ENCODE peak calls at places on chromosomes 4 and X, in seven cellular contexts. One of them, this sample, is unnamed.

GRCh38 chr4:126736133-126736518 is 896.6 kb upstream of the INTU start:
- DNase-seq in PC-3: no peak
- DNase-seq in PC-9: no peak
- DNase-seq in lower leg skin: no peak
- DNase-seq in psoas muscle: no peak
- DNase-seq in cardiac fibroblast: no peak
- DNase-seq in GM13976: no peak
- DNase-seq in this sample: no peak

GRCh38 chr4:40672528-40673522 is 43.2 kb upstream of the RBM47 start:
- DNase-seq in PC-9: peak
- DNase-seq in psoas muscle: no peak
- DNase-seq in PC-3: peak
- DNase-seq in lower leg skin: no peak
- DNase-seq in GM13976: peak
- DNase-seq in cardiac fibroblast: peak
- DNase-seq in this sample: peak

GRCh38 chr4:7761312-7761711 is 178.3 kb downstream of the AFAP1 start:
- DNase-seq in cardiac fibroblast: no peak
- DNase-seq in psoas muscle: peak
- DNase-seq in PC-3: no peak
- DNase-seq in lower leg skin: no peak
- DNase-seq in GM13976: no peak
- DNase-seq in PC-9: no peak
- DNase-seq in this sample: no peak

GRCh38 chr4:93147524-93148212 is 680.9 kb upstream of the ATOH1 start:
- DNase-seq in PC-9: no peak
- DNase-seq in PC-3: no peak
- DNase-seq in GM13976: no peak
- DNase-seq in cardiac fibroblast: no peak
- DNase-seq in psoas muscle: no peak
- DNase-seq in lower leg skin: no peak
- DNase-seq in this sample: no peak

GRCh38 chr4:109462297-109462696 is 28.7 kb downstream of the SEC24B start:
- DNase-seq in GM13976: no peak
- DNase-seq in PC-3: no peak
- DNase-seq in psoas muscle: no peak
- DNase-seq in cardiac fibroblast: peak
- DNase-seq in lower leg skin: no peak
- DNase-seq in PC-9: no peak
- DNase-seq in this sample: no peak

GRCh38 chrX:14802943-14803710 is 69.7 kb downstream of the FANCB start:
- DNase-seq in cardiac fibroblast: peak
- DNase-seq in GM13976: no peak
- DNase-seq in PC-3: no peak
- DNase-seq in psoas muscle: no peak
- DNase-seq in PC-9: no peak
- DNase-seq in lower leg skin: no peak
- DNase-seq in this sample: peak

GRCh38 chr4:81454498-81454897 is 17.2 kb downstream of the RASGEF1B start:
- DNase-seq in PC-9: no peak
- DNase-seq in GM13976: no peak
- DNase-seq in lower leg skin: no peak
- DNase-seq in psoas muscle: no peak
- DNase-seq in cardiac fibroblast: peak
- DNase-seq in PC-3: peak
- DNase-seq in this sample: peak

GRCh38 chrX:103396186-103396585 is 19.8 kb downstream of the BEX3 start:
- DNase-seq in cardiac fibroblast: peak
- DNase-seq in lower leg skin: no peak
- DNase-seq in psoas muscle: no peak
- DNase-seq in PC-9: no peak
- DNase-seq in GM13976: no peak
- DNase-seq in PC-3: no peak
- DNase-seq in this sample: peak

GRCh38 chrX:53716328-53717088 is 30.0 kb upstream of the HUWE1 start:
- DNase-seq in PC-9: peak
- DNase-seq in cardiac fibroblast: peak
- DNase-seq in GM13976: no peak
- DNase-seq in PC-3: peak
- DNase-seq in lower leg skin: no peak
- DNase-seq in psoas muscle: no peak
- DNase-seq in this sample: no peak

GRCh38 chr4:92529510-92529909 is 225.7 kb downstream of the GRID2 start:
- DNase-seq in GM13976: no peak
- DNase-seq in cardiac fibroblast: no peak
- DNase-seq in psoas muscle: no peak
- DNase-seq in PC-9: no peak
- DNase-seq in lower leg skin: no peak
- DNase-seq in PC-3: no peak
- DNase-seq in this sample: no peak

GRCh38 chr4:109590841-109591357 is 30.9 kb downstream of the MCUB start:
- DNase-seq in PC-9: no peak
- DNase-seq in GM13976: no peak
- DNase-seq in psoas muscle: no peak
- DNase-seq in lower leg skin: no peak
- DNase-seq in cardiac fibroblast: no peak
- DNase-seq in PC-3: no peak
- DNase-seq in this sample: no peak

GRCh38 chr4:177246636-177247584 is 62.8 kb upstream of the NEIL3 start:
- DNase-seq in lower leg skin: no peak
- DNase-seq in GM13976: no peak
- DNase-seq in cardiac fibroblast: peak
- DNase-seq in psoas muscle: no peak
- DNase-seq in PC-3: peak
- DNase-seq in PC-9: no peak
- DNase-seq in this sample: no peak

GRCh38 chrX:108224727-108225455 is 133.3 kb downstream of the ATG4A start:
- DNase-seq in PC-9: no peak
- DNase-seq in lower leg skin: no peak
- DNase-seq in cardiac fibroblast: peak
- DNase-seq in psoas muscle: peak
- DNase-seq in PC-3: peak
- DNase-seq in GM13976: peak
- DNase-seq in this sample: peak

GRCh38 chr4:42015438-42015837 is 25.1 kb downstream of the SLC30A9 start:
- DNase-seq in PC-3: no peak
- DNase-seq in PC-9: no peak
- DNase-seq in lower leg skin: no peak
- DNase-seq in cardiac fibroblast: no peak
- DNase-seq in psoas muscle: no peak
- DNase-seq in GM13976: no peak
- DNase-seq in this sample: no peak

GRCh38 chr4:56762484-56763250 is 58.8 kb downstream of the SPINK2 start:
- DNase-seq in PC-9: no peak
- DNase-seq in lower leg skin: no peak
- DNase-seq in PC-3: no peak
- DNase-seq in psoas muscle: no peak
- DNase-seq in cardiac fibroblast: no peak
- DNase-seq in GM13976: no peak
- DNase-seq in this sample: no peak

GRCh38 chr4:6107886-6108285 is 89.7 kb upstream of the C4orf50 start:
- DNase-seq in PC-9: no peak
- DNase-seq in PC-3: no peak
- DNase-seq in psoas muscle: no peak
- DNase-seq in cardiac fibroblast: no peak
- DNase-seq in lower leg skin: peak
- DNase-seq in GM13976: no peak
- DNase-seq in this sample: no peak

GRCh38 chr4:6111354-6111930 is 88.9 kb downstream of the JAKMIP1 start:
- DNase-seq in PC-9: no peak
- DNase-seq in psoas muscle: no peak
- DNase-seq in GM13976: no peak
- DNase-seq in lower leg skin: peak
- DNase-seq in cardiac fibroblast: no peak
- DNase-seq in PC-3: no peak
- DNase-seq in this sample: no peak

GRCh38 chr4:6110681-6111353 is 89.5 kb downstream of the JAKMIP1 start:
- DNase-seq in GM13976: no peak
- DNase-seq in psoas muscle: no peak
- DNase-seq in cardiac fibroblast: no peak
- DNase-seq in lower leg skin: peak
- DNase-seq in PC-9: no peak
- DNase-seq in PC-3: no peak
- DNase-seq in this sample: no peak

GRCh38 chr4:6112606-6113290 is 87.6 kb downstream of the JAKMIP1 start:
- DNase-seq in psoas muscle: no peak
- DNase-seq in PC-3: no peak
- DNase-seq in GM13976: no peak
- DNase-seq in cardiac fibroblast: no peak
- DNase-seq in lower leg skin: peak
- DNase-seq in PC-9: no peak
- DNase-seq in this sample: no peak

DNA sequence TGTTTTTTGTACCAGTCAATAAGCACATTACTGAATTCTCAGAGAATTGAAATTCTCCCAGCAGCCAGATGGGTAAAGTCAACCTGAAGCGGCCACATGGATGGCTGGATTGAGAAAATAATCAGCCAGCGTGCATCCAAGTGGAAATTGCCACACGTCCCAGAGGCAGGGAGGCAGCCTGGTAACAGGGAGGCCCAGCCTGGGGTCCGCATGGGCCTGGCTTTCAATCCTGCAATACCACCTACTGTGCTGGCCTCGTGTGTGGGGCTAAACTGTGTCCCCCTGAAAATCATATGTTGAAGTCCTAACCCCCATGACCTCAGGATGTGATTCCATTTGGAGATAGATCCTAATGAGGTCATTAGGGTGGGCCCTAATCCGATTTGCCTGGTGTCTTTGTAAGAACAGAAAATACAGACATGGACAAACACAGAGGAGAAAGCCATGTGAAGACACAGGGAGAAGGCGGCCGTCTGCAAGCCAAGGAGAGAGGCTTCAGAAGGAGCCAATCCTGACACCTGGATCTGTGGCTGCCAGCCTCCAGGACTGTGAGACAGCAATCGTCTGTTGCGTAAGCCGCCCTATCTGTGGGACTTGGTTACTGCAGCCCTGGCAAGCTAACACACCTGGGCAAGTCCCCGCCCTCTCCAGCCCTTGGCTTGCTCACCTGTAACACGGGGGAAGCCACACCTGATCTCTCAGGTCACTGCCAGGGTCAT is 90.3 kb downstream of the JAKMIP1 start:
- DNase-seq in GM13976: no peak
- DNase-seq in psoas muscle: no peak
- DNase-seq in cardiac fibroblast: no peak
- DNase-seq in PC-3: peak
- DNase-seq in PC-9: peak
- DNase-seq in lower leg skin: peak
- DNase-seq in this sample: peak
- TF ChIP-seq CTCF in GM13976: no peak
- TF ChIP-seq CTCF in psoas muscle: no peak
- TF ChIP-seq CTCF in cardiac fibroblast: no peak
- TF ChIP-seq CTCF in PC-3: peak
- TF ChIP-seq CTCF in PC-9: peak
- TF ChIP-seq CTCF in lower leg skin: no peak
- TF ChIP-seq CTCF in this sample: peak

DNA sequence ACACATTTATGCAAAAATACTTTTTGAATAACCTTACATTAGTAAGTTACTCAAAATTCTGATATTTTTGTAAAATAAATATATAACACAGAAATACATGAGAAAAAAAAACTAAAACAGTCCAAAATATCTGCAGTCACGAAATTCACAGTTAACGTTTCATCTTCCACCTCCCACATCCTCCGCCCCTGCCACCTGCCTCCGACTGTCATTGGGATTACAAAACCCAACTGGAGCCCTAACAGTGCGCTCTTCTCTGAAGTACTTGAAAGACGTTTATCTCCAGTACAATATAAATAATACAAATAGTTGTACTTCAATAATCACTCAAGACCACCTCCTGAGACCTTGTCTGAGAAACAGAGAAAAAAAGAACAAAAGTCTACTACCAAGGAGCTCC is 280.7 kb downstream of the PPP3CA start:
- DNase-seq in PC-9: no peak
- DNase-seq in PC-3: no peak
- DNase-seq in lower leg skin: no peak
- DNase-seq in psoas muscle: no peak
- DNase-seq in GM13976: no peak
- DNase-seq in cardiac fibroblast: no peak
- DNase-seq in this sample: no peak
- TF ChIP-seq CTCF in PC-9: no peak
- TF ChIP-seq CTCF in PC-3: no peak
- TF ChIP-seq CTCF in lower leg skin: no peak
- TF ChIP-seq CTCF in psoas muscle: no peak
- TF ChIP-seq CTCF in GM13976: no peak
- TF ChIP-seq CTCF in cardiac fibroblast: no peak
- TF ChIP-seq CTCF in this sample: no peak

DNA sequence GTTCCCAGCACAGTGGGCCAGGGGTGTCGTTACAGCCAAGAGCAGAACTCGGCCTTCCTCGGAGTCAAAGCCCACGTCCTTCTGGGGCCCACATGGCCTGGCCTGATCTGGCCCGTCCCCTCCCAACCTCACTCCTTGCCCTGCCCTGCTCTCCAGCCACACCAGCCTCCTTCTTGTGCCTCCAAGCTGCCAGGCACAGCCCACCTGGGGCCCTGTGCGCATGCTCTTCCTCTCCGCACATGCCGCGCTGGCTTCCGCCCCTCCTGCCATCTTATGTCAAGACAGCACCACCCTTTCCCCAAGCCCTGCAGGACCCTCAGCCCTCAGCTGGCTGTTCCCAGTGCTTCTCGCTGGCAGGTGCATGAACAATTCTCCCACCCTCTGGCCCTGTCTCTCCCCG is 6.8 kb downstream of the HAUS7 start:
- DNase-seq in cardiac fibroblast: no peak
- DNase-seq in PC-9: no peak
- DNase-seq in GM13976: no peak
- DNase-seq in psoas muscle: no peak
- DNase-seq in lower leg skin: no peak
- DNase-seq in PC-3: no peak
- DNase-seq in this sample: no peak
- TF ChIP-seq CTCF in cardiac fibroblast: no peak
- TF ChIP-seq CTCF in PC-9: no peak
- TF ChIP-seq CTCF in GM13976: no peak
- TF ChIP-seq CTCF in psoas muscle: no peak
- TF ChIP-seq CTCF in lower leg skin: no peak
- TF ChIP-seq CTCF in PC-3: no peak
- TF ChIP-seq CTCF in this sample: no peak

GRCh38 chr4:78517050-78517652 is 34.4 kb upstream of the ANXA3 start:
- DNase-seq in GM13976: no peak
- DNase-seq in psoas muscle: no peak
- DNase-seq in PC-9: no peak
- DNase-seq in PC-3: peak
- DNase-seq in cardiac fibroblast: peak
- DNase-seq in lower leg skin: no peak
- DNase-seq in this sample: peak
- TF ChIP-seq CTCF in GM13976: no peak
- TF ChIP-seq CTCF in psoas muscle: peak
- TF ChIP-seq CTCF in PC-9: peak
- TF ChIP-seq CTCF in PC-3: peak
- TF ChIP-seq CTCF in cardiac fibroblast: peak
- TF ChIP-seq CTCF in lower leg skin: no peak
- TF ChIP-seq CTCF in this sample: peak

This sample was measured in MCF 10A.